ENCODE peak calls at places on chromosomes 3 and 15, in seven cellular contexts. G is CD8-positive, alpha-beta T cell; S is GM10248; I is endothelial cell; A is activated T-helper 1 cell treated with anti-CD3 and anti-CD28 coated beads, Interleukin-2, amount 50 U/mL, for 16 hours; H is A549; D is activated gamma-delta T cell treated with Interleukin-2 at 50 U/mL for 16 hours. Z is an unnamed sample.

GRCh38 chr3:57951106-57951882 is 56.9 kb upstream of the FLNB start:
- DNase-seq in I (no peak), D (no peak), S (peak), A (no peak), H (peak), G (no peak), Z (no peak)

GRCh38 chr15:69593981-69594966 is 141.7 kb downstream of the RPLP1 start:
- DNase-seq in D (no peak), S (no peak), G (no peak), H (peak), A (no peak), I (no peak), Z (no peak)

GRCh38 chr3:187545391-187545790 is 124.8 kb downstream of the SST start:
- DNase-seq in H (no peak), S (no peak), G (no peak), A (no peak), I (no peak), D (no peak), Z (no peak)

GRCh38 chr15:89975482-89976291 is 25.4 kb upstream of the ZNF710 start:
- DNase-seq in H (no peak), A (no peak), G (no peak), I (no peak), D (no peak), S (no peak), Z (no peak)

GRCh38 chr3:146308222-146308621 is 57.3 kb upstream of the PLSCR4 start:
- DNase-seq in H (no peak), D (no peak), S (no peak), G (no peak), I (no peak), A (no peak), Z (no peak)

GRCh38 chr3:24845524-24846155 is 351.0 kb upstream of the THRB start:
- DNase-seq in H (no peak), G (no peak), A (no peak), S (no peak), D (no peak), I (no peak), Z (no peak)

GRCh38 chr3:31891876-31892455 is 89.1 kb downstream of the OSBPL10 start:
- DNase-seq in H (no peak), A (no peak), G (no peak), D (no peak), S (no peak), I (no peak), Z (no peak)

GRCh38 chr15:66720206-66721010 is 18.4 kb downstream of the SMAD6 start:
- DNase-seq in A (no peak), I (no peak), G (no peak), H (no peak), D (no peak), S (no peak), Z (no peak)

GRCh38 chr15:58398053-58398452 is 33.7 kb upstream of the LIPC start:
- DNase-seq in H (no peak), D (no peak), I (no peak), A (no peak), S (no peak), G (no peak), Z (no peak)

GRCh38 chr3:72678380-72678779 is 169.9 kb downstream of the SHQ1 start:
- DNase-seq in S (no peak), A (no peak), G (no peak), D (no peak), I (no peak), H (no peak), Z (no peak)